ENCODE peak calls at places on chromosomes 2 and 18, in seven cellular contexts. Z is stimulated activated CD4-positive, alpha-beta T cell treated with anti-CD3 and anti-CD28 coated beads, Interleukin-1b, Interleukin-23, amount 100 ng/mL, for 24 hours; B is effector memory CD8-positive, alpha-beta T cell; A is Karpas-422; G is HTR-8/SVneo; R is GM03348; N is dorsolateral prefrontal cortex. J is an unnamed sample.

GRCh38 chr2:189799531-189799930 is 15.3 kb downstream of the PMS1 start:
- DNase-seq in B (no peak), Z (no peak), R (peak), A (no peak), N (no peak), G (peak), J (no peak)

GRCh38 chr2:240960309-240960962 is 38.0 kb upstream of the SNED1 start:
- DNase-seq in R (no peak), A (no peak), Z (no peak), B (no peak), N (no peak), G (no peak), J (no peak)

GRCh38 chr2:47016172-47016913 is 100.7 kb upstream of the MCFD2 start:
- DNase-seq in R (peak), A (no peak), G (peak), Z (no peak), B (no peak), N (no peak), J (peak)

GRCh38 chr18:33113421-33113820 is 327.1 kb downstream of the CCDC178 start:
- DNase-seq in A (no peak), N (no peak), R (no peak), B (no peak), Z (no peak), G (no peak), J (no peak)

GRCh38 chr2:43221660-43222471 is 4.5 kb downstream of the ZFP36L2 start:
- DNase-seq in A (peak), G (peak), R (peak), B (peak), Z (no peak), N (peak), J (peak)

GRCh38 chr2:134718956-134719814 is at the start of gene TMEM163:
- DNase-seq in G (no peak), A (peak), Z (no peak), R (peak), N (peak), B (peak), J (peak)

GRCh38 chr2:189261431-189261841 is 81.9 kb upstream of the COL5A2 start:
- DNase-seq in N (no peak), Z (no peak), B (peak), R (peak), G (no peak), A (no peak), J (no peak)

GRCh38 chr2:9771481-9772017 is 71.7 kb upstream of the TAF1B start:
- DNase-seq in G (no peak), N (peak), R (peak), A (no peak), Z (no peak), B (no peak), J (no peak)

GRCh38 chr2:132645943-132646804 is 23.8 kb downstream of the LYPD1 start:
- DNase-seq in G (no peak), B (no peak), Z (no peak), R (no peak), N (no peak), A (peak), J (no peak)

GRCh38 chr2:74573747-74574562 is 19.4 kb downstream of the DOK1 start:
- DNase-seq in G (peak), A (peak), Z (no peak), B (no peak), R (peak), N (no peak), J (no peak)

GRCh38 chr2:12769492-12770105 is 52.9 kb downstream of the TRIB2 start:
- DNase-seq in Z (no peak), A (no peak), R (peak), G (no peak), N (peak), B (no peak), J (no peak)

GRCh38 chr2:6978991-6979390 is 61.8 kb downstream of the RNF144A start:
- DNase-seq in A (no peak), N (no peak), B (no peak), G (no peak), R (no peak), Z (no peak), J (no peak)

GRCh38 chr2:174878537-174879147 is 114.4 kb upstream of the CHRNA1 start:
- DNase-seq in Z (no peak), N (no peak), R (peak), B (no peak), A (no peak), G (no peak), J (no peak)

GRCh38 chr18:76878426-76878825 is 56.1 kb downstream of the ZNF236 start:
- DNase-seq in B (no peak), N (no peak), Z (no peak), A (no peak), R (no peak), G (no peak), J (no peak)

GRCh38 chr2:18671363-18671762 is 82.0 kb upstream of the NT5C1B start:
- DNase-seq in A (no peak), G (no peak), N (no peak), R (no peak), B (no peak), Z (no peak), J (no peak)

GRCh38 chr2:20231632-20232031 is 6.7 kb upstream of the SDC1 start:
- DNase-seq in Z (no peak), A (no peak), B (no peak), N (no peak), G (peak), R (no peak), J (peak)

GRCh38 chr2:67259581-67260347 is 137.4 kb upstream of the ETAA1 start:
- DNase-seq in R (peak), B (no peak), Z (no peak), A (no peak), N (no peak), G (peak), J (no peak)

GRCh38 chr18:11005528-11005927 is 143.8 kb downstream of the PIEZO2 start:
- DNase-seq in A (no peak), N (no peak), G (no peak), Z (no peak), R (no peak), B (no peak), J (no peak)

GRCh38 chr2:133557624-133558023 is 10.6 kb downstream of the NCKAP5 start:
- DNase-seq in A (no peak), R (no peak), N (no peak), Z (no peak), B (no peak), G (no peak), J (no peak)

GRCh38 chr2:39216495-39217191 is 27.1 kb downstream of the CDKL4 start:
- DNase-seq in G (no peak), Z (no peak), A (no peak), N (no peak), R (no peak), B (peak), J (no peak)

GRCh38 chr2:101108357-101108756 is 42.8 kb downstream of the TBC1D8 start:
- DNase-seq in G (no peak), N (no peak), B (no peak), R (no peak), Z (no peak), A (no peak), J (no peak)

GRCh38 chr18:32333781-32334180 is 136.9 kb downstream of the GAREM1 start:
- DNase-seq in G (no peak), N (peak), R (no peak), A (no peak), B (no peak), Z (no peak), J (no peak)

GRCh38 chr18:68288408-68288807 is 426.5 kb downstream of the TMX3 start:
- DNase-seq in R (no peak), N (no peak), B (no peak), Z (no peak), A (no peak), G (no peak), J (no peak)

GRCh38 chr2:237752761-237753165 is 45.8 kb upstream of the RBM44 start:
- DNase-seq in G (no peak), B (no peak), Z (no peak), R (no peak), N (no peak), A (no peak), J (no peak)

GRCh38 chr2:123688504-123688903 is 336.6 kb upstream of the CNTNAP5 start:
- DNase-seq in R (no peak), Z (no peak), B (no peak), A (no peak), G (no peak), N (no peak), J (no peak)

GRCh38 chr2:68318686-68319396 is 908 bp downstream of the CNRIP1 start:
- DNase-seq in G (peak), R (peak), A (no peak), Z (no peak), B (no peak), N (peak), J (no peak)

GRCh38 chr18:67510831-67511230 is 5.7 kb downstream of the DSEL start:
- DNase-seq in B (no peak), Z (no peak), R (no peak), A (no peak), G (no peak), N (no peak), J (no peak)

GRCh38 chr2:61887684-61888303 is 662 bp downstream of the CCT4 start:
- DNase-seq in N (no peak), R (peak), Z (no peak), B (no peak), A (peak), G (no peak), J (no peak)

GRCh38 chr2:677056-677949 is at the start of gene TMEM18:
- DNase-seq in N (peak), Z (peak), R (peak), A (peak), B (no peak), G (peak), J (peak)

GRCh38 chr2:239600194-239600593 is 199.4 kb upstream of the HDAC4 start:
- DNase-seq in G (no peak), N (no peak), A (no peak), R (no peak), B (no peak), Z (no peak), J (no peak)

GRCh38 chr2:121052023-121052422 is 233.0 kb downstream of the TFCP2L1 start:
- DNase-seq in G (no peak), N (no peak), A (no peak), B (no peak), Z (no peak), R (no peak), J (no peak)

GRCh38 chr2:223945755-223946154 is 620 bp upstream of the WDFY1 start:
- DNase-seq in G (no peak), B (no peak), Z (no peak), A (no peak), N (no peak), R (no peak), J (no peak)

GRCh38 chr18:27871731-27872130 is 305.2 kb downstream of the CDH2 start:
- DNase-seq in A (no peak), G (no peak), N (no peak), R (no peak), B (no peak), Z (no peak), J (no peak)

J was measured in 8988T.